ENCODE peak calls at places on chromosomes 6 and 20, in six cellular contexts. X is GM12878, Y is HepG2, P is HCT116, T is K562, C is upper lobe of left lung. Z is an unnamed sample.

GRCh38 chr6:3252861-3253596 is 5.7 kb upstream of the PSMG4 start:
- ATAC-seq in X (no peak), Y (no peak), P (peak; percentile 22), T (no peak), C (no peak), Z (no peak)

GRCh38 chr20:32828029-32828666 is 8.4 kb downstream of the MAPRE1 start:
- ATAC-seq in X (no peak), Y (no peak), P (no peak), T (no peak), C (no peak), Z (no peak)

GRCh38 chr20:24870876-24871275 is 78.2 kb upstream of the CST7 start:
- ATAC-seq in X (peak; percentile 71), Y (peak; percentile 67), P (no peak), T (no peak), C (no peak), Z (no peak)

GRCh38 chr6:69383627-69384026 is 413.2 kb downstream of the LMBRD1 start:
- ATAC-seq in X (no peak), Y (no peak), P (no peak), T (no peak), C (no peak), Z (no peak)

GRCh38 chr6:25829375-25829774 is 2.5 kb downstream of the SLC17A1 start:
- ATAC-seq in X (peak; percentile 55), Y (no peak), P (no peak), T (no peak), C (no peak), Z (no peak)

GRCh38 chr20:22862645-22863230 is 172.4 kb upstream of the SSTR4 start:
- ATAC-seq in X (no peak), Y (no peak), P (peak; percentile 38), T (peak; percentile 68), C (no peak), Z (no peak)

GRCh38 chr6:52552278-52552643 is 24.6 kb downstream of the TRAM2 start:
- ATAC-seq in X (peak; percentile 81), Y (no peak), P (no peak), T (no peak), C (no peak), Z (no peak)

GRCh38 chr6:70292144-70292543 is 10.7 kb downstream of the COL9A1 start:
- ATAC-seq in X (no peak), Y (no peak), P (no peak), T (no peak), C (no peak), Z (no peak)

GRCh38 chr6:71473908-71474307 is 185.3 kb downstream of the OGFRL1 start:
- ATAC-seq in X (no peak), Y (no peak), P (no peak), T (no peak), C (peak; percentile 89), Z (peak; percentile 86)

GRCh38 chr20:38726849-38727601 is 2.7 kb downstream of the SLC32A1 start:
- ATAC-seq in X (no peak), Y (peak; percentile 29), P (peak; percentile 41), T (peak; percentile 67), C (no peak), Z (no peak)

GRCh38 chr6:149366237-149366921 is 33.7 kb upstream of the SUMO4 start:
- ATAC-seq in X (no peak), Y (no peak), P (no peak), T (no peak), C (no peak), Z (no peak)

GRCh38 chr20:23293689-23294088 is 56.9 kb upstream of the NXT1 start:
- ATAC-seq in X (no peak), Y (no peak), P (no peak), T (no peak), C (peak; percentile 21), Z (peak; percentile 86)

GRCh38 chr20:49715466-49715865 is 1.8 kb upstream of the B4GALT5 start:
- ATAC-seq in X (no peak), Y (no peak), P (no peak), T (no peak), C (no peak), Z (no peak)

GRCh38 chr20:49711331-49711987 is 2.2 kb downstream of the B4GALT5 start:
- ATAC-seq in X (no peak), Y (no peak), P (no peak), T (no peak), C (no peak), Z (no peak)

GRCh38 chr20:49712118-49712517 is 1.6 kb downstream of the B4GALT5 start:
- ATAC-seq in X (no peak), Y (no peak), P (no peak), T (no peak), C (no peak), Z (no peak)

GRCh38 chr20:49713779-49714712 is at the start of gene B4GALT5:
- ATAC-seq in X (peak; percentile 76), Y (peak; percentile 80), P (peak; percentile 76), T (peak; percentile 86), C (peak; percentile 77), Z (peak; percentile 94)

GRCh38 chr20:49712918-49713778 is 530 bp downstream of the B4GALT5 start:
- ATAC-seq in X (peak; percentile 66), Y (peak; percentile 69), P (peak; percentile 51), T (peak; percentile 60), C (peak; percentile 69), Z (peak; percentile 62)
- TF ChIP-seq POLR2AphosphoS5 in X (no peak), Y (no peak), P (no peak), T (no peak), C (no peak), Z (no peak)

GRCh38 chr6:87261534-87261933 is 60.9 kb upstream of the SMIM8 start:
- ATAC-seq in X (peak; percentile 59), Y (no peak), P (no peak), T (no peak), C (no peak), Z (no peak)
- TF ChIP-seq POLR2A in X (no peak), Y (no peak), P (no peak), T (no peak), C (no peak), Z (no peak)

GRCh38 chr20:4243071-4243470 is 227.7 kb upstream of the RNF24 start:
- ATAC-seq in X (no peak), Y (no peak), P (no peak), T (peak; percentile 79), C (no peak), Z (no peak)
- H3K27me3 ChIP-seq in X (no peaks in the 10 kb centered on the region), Y (no peaks in the 10 kb centered on the region), P (no peaks in the 10 kb centered on the region), T (no peaks in the 10 kb centered on the region), C (no peaks in the 10 kb centered on the region), Z (peaks cover 46% of the 10 kb centered on the region)

GRCh38 chr20:56360133-56360898 is 1.5 kb downstream of the FAM210B start:
- ATAC-seq in X (no peak), Y (peak; percentile 78), P (no peak), T (peak; percentile 6), C (no peak), Z (no peak)

GRCh38 chr20:56360899-56361199 is 2.1 kb downstream of the FAM210B start:
- ATAC-seq in X (no peak), Y (no peak), P (no peak), T (no peak), C (no peak), Z (no peak)

GRCh38 chr20:56359212-56360132 is 698 bp downstream of the FAM210B start:
- ATAC-seq in X (peak; percentile 19), Y (peak; percentile 81), P (peak; percentile 47), T (peak; percentile 36), C (peak; percentile 5), Z (peak; percentile 56)

GRCh38 chr20:56358070-56358469 is 704 bp upstream of the FAM210B start:
- ATAC-seq in X (no peak), Y (no peak), P (no peak), T (no peak), C (no peak), Z (no peak)

GRCh38 chr20:56358600-56359211 is at the start of gene FAM210B:
- ATAC-seq in X (peak; percentile 99), Y (peak; percentile 83), P (peak; percentile 99), T (peak; percentile 87), C (peak; percentile 95), Z (peak; percentile 99)
- TF ChIP-seq POLR2AphosphoS5 in X (no peak), Y (peak; percentile 55), P (peak; percentile 66), T (peak; percentile 39), C (peak; percentile 18), Z (peak; percentile 78)

GRCh38 chr20:63854069-63854765 is 7.1 kb upstream of the ABHD16B start:
- ATAC-seq in X (peak; percentile 64), Y (peak; percentile 36), P (no peak), T (no peak), C (peak; percentile 23), Z (peak; percentile 18)

GRCh38 chr20:63854766-63855362 is 6.4 kb upstream of the ABHD16B start:
- ATAC-seq in X (no peak), Y (peak; percentile 7), P (no peak), T (no peak), C (no peak), Z (peak; percentile 31)

GRCh38 chr20:63856111-63856511 is 5.2 kb upstream of the ABHD16B start:
- ATAC-seq in X (no peak), Y (no peak), P (no peak), T (no peak), C (no peak), Z (no peak)

GRCh38 chr20:63857751-63858392 is 3.4 kb upstream of the ABHD16B start:
- ATAC-seq in X (no peak), Y (peak; percentile 40), P (peak; percentile 11), T (no peak), C (no peak), Z (no peak)

DNA sequence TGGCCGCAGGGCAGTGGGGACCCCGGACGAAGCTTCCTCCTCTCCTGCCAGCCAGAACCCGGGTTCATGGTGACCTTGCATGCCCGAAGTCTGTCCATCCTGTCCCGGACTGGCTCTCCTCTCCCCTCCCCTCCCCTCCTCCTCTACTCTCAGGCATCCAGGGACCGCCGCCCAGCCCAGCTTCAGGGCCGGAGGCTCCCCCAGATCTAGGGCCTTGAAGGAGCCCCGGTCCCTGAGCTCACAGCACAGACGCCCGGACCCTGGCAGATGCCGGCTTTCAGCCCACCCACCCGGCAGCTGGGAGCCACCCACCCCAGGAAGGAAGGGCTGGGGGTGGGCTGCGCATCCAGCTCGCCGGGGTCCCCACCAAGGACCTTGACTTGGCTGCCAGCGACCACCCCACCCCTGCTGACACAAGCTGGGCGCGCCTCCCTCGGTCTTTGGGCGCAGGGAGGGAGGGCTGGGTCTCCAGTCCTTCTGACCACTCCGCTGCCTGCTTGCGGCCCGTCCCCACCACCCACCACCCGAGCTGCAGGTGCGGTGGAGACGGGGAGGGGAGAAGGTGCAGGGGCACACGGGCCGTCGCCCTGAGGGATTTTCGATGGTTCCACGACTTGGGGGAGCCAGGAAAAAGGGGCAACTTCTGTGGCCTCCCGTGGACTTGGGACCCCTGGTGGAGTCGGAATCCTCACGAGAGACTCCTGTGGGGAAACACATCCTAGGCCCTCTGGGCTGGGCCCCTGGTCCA is 5.8 kb upstream of the ABHD16B start:
- ATAC-seq in X (no peak), Y (peak; percentile 1), P (no peak), T (no peak), C (no peak), Z (no peak)
- TF ChIP-seq POLR2A in X (no peak), Y (no peak), P (no peak), T (no peak), C (no peak), Z (no peak)

GRCh38 chr6:46414398-46414797 is 76.9 kb downstream of the RCAN2 start:
- ATAC-seq in X (no peak), Y (no peak), P (no peak), T (no peak), C (no peak), Z (no peak)
- H3K27me3 ChIP-seq in X (no peaks in the 10 kb centered on the region), Y (no peaks in the 10 kb centered on the region), P (no peaks in the 10 kb centered on the region), T (no peaks in the 10 kb centered on the region), C (no peaks in the 10 kb centered on the region), Z (no peaks in the 10 kb centered on the region)

Z was measured in gastroesophageal sphincter.